ENCODE peak calls at places on chromosomes 6 and 20, in eight cellular contexts. K is GM19239; J is CD4-positive, alpha-beta T cell; S is Kasumi-1; Q is spleen; R is activated CD4-positive, alpha-beta memory T cell treated with anti-CD3 and anti-CD28 coated beads for 36 hours; L is sciatic nerve; D is NCI-H1417 treated with DMSO at 0.1 percent for 48 hours. C is an unnamed sample.

GRCh38 chr6:16850332-16851022 is 89.2 kb upstream of the ATXN1 start:
- DNase-seq in K (no peak), R (no peak), S (no peak), L (no peak), D (peak), Q (no peak), J (no peak), C (no peak)

GRCh38 chr20:25046181-25046641 is 11.7 kb downstream of the ACSS1 start:
- DNase-seq in Q (peak), J (no peak), R (no peak), D (no peak), K (no peak), S (no peak), L (peak), C (no peak)

GRCh38 chr6:32759669-32760068 is 3.7 kb downstream of the HLA-DQB2 start:
- DNase-seq in L (no peak), S (no peak), K (no peak), J (no peak), D (no peak), Q (no peak), R (no peak), C (no peak)

GRCh38 chr6:22411408-22412105 is 114.7 kb upstream of the PRL start:
- DNase-seq in D (no peak), Q (no peak), K (no peak), R (no peak), J (no peak), L (no peak), S (no peak), C (no peak)

GRCh38 chr20:7714549-7714948 is 225.7 kb downstream of the HAO1 start:
- DNase-seq in D (no peak), S (no peak), L (no peak), K (no peak), Q (no peak), R (no peak), J (no peak), C (no peak)

GRCh38 chr20:57509665-57510237 is 15.2 kb downstream of the CTCFL start:
- DNase-seq in R (peak), L (no peak), Q (no peak), J (no peak), K (no peak), D (no peak), S (peak), C (no peak)

GRCh38 chr20:48601798-48602197 is 226.0 kb downstream of the PREX1 start:
- DNase-seq in L (peak), J (no peak), K (no peak), D (no peak), R (no peak), S (no peak), Q (peak), C (no peak)

GRCh38 chr6:506508-506907 is 115.0 kb downstream of the IRF4 start:
- DNase-seq in L (no peak), Q (no peak), J (no peak), S (peak), K (no peak), D (no peak), R (peak), C (no peak)

GRCh38 chr6:127118505-127119360 is at the start of gene RSPO3:
- DNase-seq in L (peak), K (no peak), Q (peak), D (no peak), J (no peak), R (peak), S (peak), C (no peak)

GRCh38 chr6:53544050-53544499 is 826 bp downstream of the GCLC start:
- DNase-seq in D (no peak), L (no peak), R (peak), Q (no peak), J (no peak), S (peak), K (no peak), C (no peak)

GRCh38 chr6:80210618-80211017 is 104.1 kb downstream of the BCKDHB start:
- DNase-seq in Q (no peak), S (no peak), L (no peak), K (no peak), J (no peak), D (no peak), R (no peak), C (no peak)

GRCh38 chr6:143838395-143838794 is 4.7 kb upstream of the LTV1 start:
- DNase-seq in R (no peak), J (no peak), D (no peak), K (no peak), L (no peak), Q (no peak), S (no peak), C (no peak)

GRCh38 chr6:109447878-109448555 is 7.5 kb downstream of the SMPD2 start:
- DNase-seq in L (no peak), D (no peak), J (no peak), K (no peak), Q (no peak), R (no peak), S (peak), C (no peak)

GRCh38 chr6:152375200-152375599 is 262.0 kb downstream of the SYNE1 start:
- DNase-seq in Q (no peak), J (no peak), S (no peak), D (no peak), R (no peak), K (no peak), L (no peak), C (no peak)

GRCh38 chr20:32052090-32052791 is at the start of gene HCK:
- DNase-seq in L (peak), D (no peak), R (no peak), S (no peak), K (no peak), J (no peak), Q (peak), C (no peak)

GRCh38 chr6:112470396-112470795 is 123.3 kb downstream of the RFPL4B start:
- DNase-seq in D (no peak), R (no peak), K (no peak), Q (no peak), L (no peak), S (no peak), J (no peak), C (no peak)

GRCh38 chr6:128403618-128404444 is 116.6 kb downstream of the PTPRK start:
- DNase-seq in S (no peak), D (no peak), J (no peak), R (no peak), K (no peak), Q (no peak), L (no peak), C (no peak)

GRCh38 chr6:134686071-134686470 is 263.8 kb downstream of the ALDH8A1 start:
- DNase-seq in K (no peak), Q (no peak), D (no peak), R (no peak), L (no peak), J (no peak), S (no peak), C (no peak)

GRCh38 chr6:31352497-31353368 is 4.2 kb downstream of the HLA-B start:
- DNase-seq in J (no peak), L (no peak), S (no peak), K (no peak), D (no peak), Q (no peak), R (peak), C (no peak)

GRCh38 chr20:25054995-25055629 is 2.8 kb downstream of the ACSS1 start:
- DNase-seq in R (no peak), S (peak), D (no peak), J (no peak), K (no peak), L (peak), Q (no peak), C (no peak)

GRCh38 chr6:98842489-98843180 is 8.3 kb downstream of the POU3F2 start:
- DNase-seq in R (no peak), D (no peak), L (no peak), Q (peak), S (no peak), J (no peak), K (no peak), C (no peak)

GRCh38 chr6:52994031-52994788 is 874 bp downstream of the GSTA4 start:
- DNase-seq in D (no peak), K (no peak), Q (no peak), L (no peak), J (no peak), S (peak), R (no peak), C (no peak)

GRCh38 chr6:52672422-52673025 is 1.6 kb downstream of the TMEM14A start:
- DNase-seq in K (no peak), R (peak), J (no peak), L (no peak), S (no peak), D (no peak), Q (no peak), C (no peak)

GRCh38 chr20:52035498-52035897 is 156.1 kb downstream of the ZFP64 start:
- DNase-seq in J (no peak), K (no peak), D (no peak), R (no peak), S (no peak), Q (no peak), L (no peak), C (no peak)

GRCh38 chr6:33211136-33211535 is 2.8 kb downstream of the RING1 start:
- DNase-seq in L (no peak), D (no peak), K (no peak), S (no peak), Q (no peak), R (peak), J (no peak), C (no peak)

GRCh38 chr6:105601541-105602174 is 198.8 kb upstream of the PREP start:
- DNase-seq in D (no peak), J (no peak), Q (no peak), L (peak), S (no peak), K (peak), R (peak), C (peak)

GRCh38 chr6:109308018-109308492 is 74.2 kb downstream of the CD164 start:
- DNase-seq in Q (no peak), L (no peak), R (peak), K (no peak), J (no peak), S (no peak), D (no peak), C (peak)

GRCh38 chr6:11830520-11830919 is 51.9 kb upstream of the ADTRP start:
- DNase-seq in D (no peak), J (no peak), S (no peak), R (no peak), Q (no peak), L (no peak), K (no peak), C (no peak)

GRCh38 chr6:119066426-119067001 is 11.9 kb downstream of the FAM184A start:
- DNase-seq in L (no peak), J (no peak), K (no peak), D (no peak), R (no peak), Q (no peak), S (no peak), C (no peak)

GRCh38 chr20:56945057-56945456 is 316.0 kb downstream of the TFAP2C start:
- DNase-seq in R (no peak), D (no peak), J (no peak), L (no peak), S (no peak), Q (no peak), K (no peak), C (no peak)